ENCODE peak calls at places on chromosomes 7 and 10, in four cellular contexts. J is fibroblast of lung, S is dorsolateral prefrontal cortex, D is left ventricle myocardium inferior. Y is an unnamed sample.

GRCh38 chr7:2261611-2262010 is 19.6 kb downstream of the NUDT1 start:
- DNase-seq in J (no peak), S (no peak), D (no peak), Y (no peak)

GRCh38 chr7:2873686-2874551 is 29.8 kb upstream of the GNA12 start:
- DNase-seq in S (no peak), D (no peak), J (peak), Y (peak)

GRCh38 chr7:100895956-100896742 is 461 bp upstream of the ACHE start:
- DNase-seq in D (peak), J (no peak), S (peak), Y (no peak)

GRCh38 chr7:42236266-42237161 is 495 bp downstream of the GLI3 start:
- DNase-seq in J (peak), S (peak), D (peak), Y (peak)

GRCh38 chr10:124641282-124642075 is 102.7 kb downstream of the FAM53B start:
- DNase-seq in J (peak), S (no peak), D (peak), Y (peak)

GRCh38 chr7:104124893-104125292 is 82.9 kb downstream of the ORC5 start:
- DNase-seq in S (no peak), J (no peak), D (no peak), Y (no peak)

GRCh38 chr10:21720090-21720489 is 186.1 kb downstream of the MLLT10 start:
- DNase-seq in J (peak), S (no peak), D (no peak), Y (peak)

GRCh38 chr7:122430710-122431109 is 126.2 kb upstream of the FEZF1 start:
- DNase-seq in D (no peak), S (no peak), J (peak), Y (peak)

GRCh38 chr10:80260295-80261243 is 28.9 kb downstream of the MAT1A start:
- DNase-seq in S (no peak), J (no peak), D (no peak), Y (peak)

GRCh38 chr10:132711618-132712051 is 74.3 kb downstream of the NKX6-2 start:
- DNase-seq in J (no peak), S (peak), D (peak), Y (no peak)

GRCh38 chr7:130377178-130377577 is 3.1 kb upstream of the CPA1 start:
- DNase-seq in J (peak), S (peak), D (no peak), Y (no peak)

GRCh38 chr10:115082521-115082920 is 10.6 kb upstream of the ATRNL1 start:
- DNase-seq in S (no peak), J (peak), D (no peak), Y (peak)

GRCh38 chr7:81233208-81233940 is 314.5 kb upstream of the SEMA3C start:
- DNase-seq in J (no peak), S (no peak), D (no peak), Y (no peak)

GRCh38 chr10:73873843-73874215 is 526 bp downstream of the CAMK2G start:
- DNase-seq in S (no peak), D (no peak), J (no peak), Y (no peak)

GRCh38 chr10:73871295-73871914 is 3.0 kb downstream of the CAMK2G start:
- DNase-seq in D (no peak), J (no peak), S (no peak), Y (no peak)

GRCh38 chr10:73874267-73875138 is at the start of gene CAMK2G:
- DNase-seq in D (peak), S (peak), J (peak), Y (peak)

GRCh38 chr10:73873163-73873842 is 1.1 kb downstream of the CAMK2G start:
- DNase-seq in S (no peak), D (no peak), J (no peak), Y (no peak)

GRCh38 chr10:73871915-73872710 is 2.2 kb downstream of the CAMK2G start:
- DNase-seq in D (no peak), J (no peak), S (no peak), Y (peak)
- TF ChIP-seq CTCF in D (no peak), J (peak), S (peak), Y (peak)

GRCh38 chr10:97277551-97277950 is 14.9 kb downstream of the ARHGAP19 start:
- DNase-seq in S (no peak), D (no peak), J (no peak), Y (no peak)
- H3K4me3 ChIP-seq in S (no peak), D (no peak), J (no peak), Y (no peak)

GRCh38 chr7:106372121-106372520 is 87.3 kb upstream of the NAMPT start:
- DNase-seq in D (no peak), J (peak), S (no peak), Y (peak)

GRCh38 chr7:106376026-106376799 is 91.4 kb upstream of the NAMPT start:
- DNase-seq in D (no peak), S (no peak), J (no peak), Y (no peak)

GRCh38 chr7:106372595-106373318 is 88.0 kb upstream of the NAMPT start:
- DNase-seq in S (no peak), D (no peak), J (peak), Y (no peak)

GRCh38 chr7:106375499-106375898 is 90.7 kb upstream of the NAMPT start:
- DNase-seq in J (no peak), S (no peak), D (peak), Y (no peak)

GRCh38 chr7:106374437-106374836 is 89.7 kb upstream of the NAMPT start:
- DNase-seq in J (no peak), S (no peak), D (no peak), Y (no peak)
- TF ChIP-seq CTCF in J (no peak), S (no peak), D (no peak), Y (no peak)

GRCh38 chr7:140674356-140674800 is 1.6 kb downstream of the ADCK2 start:
- DNase-seq in J (no peak), S (no peak), D (no peak), Y (no peak)
- H3K4me3 ChIP-seq in J (no peak), S (peak), D (no peak), Y (no peak)